ENCODE peak calls at places on chromosomes 7 and 10, in ten cellular contexts. G is islet precursor cell; L is GM12891; A is fibroblast of pulmonary artery; S is stimulated activated CD4-positive, alpha-beta T cell treated with anti-CD3 and anti-CD28 coated beads, TNF-alpha, amount 100 ng/mL, for 24 hours; Q is stimulated activated CD8-positive, alpha-beta memory T cell treated with anti-CD3 and anti-CD28 coated beads, Interleukin-15, amount 100 ng/mL, for 4 hours; V is NCI-H1436; C is hepatocyte; H is NCI-H510A treated with DMSO at 0.1 percent for 48 hours; Z is T-helper 2 cell. M is an unnamed sample.

GRCh38 chr10:124164252-124164651 is 70.9 kb upstream of the CHST15 start:
- DNase-seq in Q (no peak), H (no peak), S (no peak), A (no peak), L (no peak), G (no peak), C (no peak), V (no peak), Z (no peak), M (peak; percentile 38)

GRCh38 chr7:29236649-29237048 is 42.1 kb downstream of the CHN2 start:
- DNase-seq in H (no peak), Q (no peak), S (no peak), L (no peak), A (no peak), V (no peak), G (no peak), C (no peak), Z (no peak), M (no peak)

GRCh38 chr10:75019360-75019759 is 92.1 kb upstream of the SAMD8 start:
- DNase-seq in A (peak; percentile 65), C (no peak), L (no peak), G (no peak), Q (no peak), H (peak; percentile 25), S (no peak), V (peak; percentile 35), Z (no peak), M (peak; percentile 63)

GRCh38 chr10:44006826-44007225 is 358.1 kb upstream of the ZNF32 start:
- DNase-seq in A (peak; percentile 16), L (no peak), Z (no peak), G (peak; percentile 38), Q (no peak), S (no peak), H (no peak), V (no peak), C (no peak), M (no peak)

GRCh38 chr10:103872137-103872933 is 17.0 kb upstream of the SH3PXD2A start:
- DNase-seq in L (no peak), H (no peak), Z (no peak), A (no peak), S (no peak), V (no peak), Q (no peak), C (no peak), G (peak; percentile 77), M (no peak)

GRCh38 chr10:115171392-115171960 is 78.3 kb downstream of the ATRNL1 start:
- DNase-seq in Q (no peak), S (no peak), G (no peak), Z (no peak), A (peak; percentile 19), H (peak; percentile 55), C (peak; percentile 11), V (no peak), L (no peak), M (peak; percentile 19)

GRCh38 chr7:108351715-108352114 is 104.5 kb downstream of the NRCAM start:
- DNase-seq in L (no peak), H (peak; percentile 13), G (peak; percentile 60), A (peak; percentile 50), S (no peak), Q (no peak), C (no peak), Z (no peak), V (peak; percentile 95), M (peak; percentile 15)

GRCh38 chr10:18149401-18149800 is 9.2 kb downstream of the CACNB2 start:
- DNase-seq in G (no peak), L (no peak), A (no peak), V (no peak), Q (no peak), S (no peak), C (no peak), Z (no peak), H (no peak), M (no peak)

GRCh38 chr10:60394444-60394843 is 4.8 kb upstream of the ANK3 start:
- DNase-seq in C (no peak), H (no peak), S (peak; percentile 3), A (no peak), L (no peak), G (no peak), Q (no peak), Z (no peak), V (no peak), M (no peak)

GRCh38 chr10:42960491-42961155 is 116.2 kb upstream of the RET start:
- DNase-seq in Q (no peak), Z (no peak), A (no peak), L (no peak), V (no peak), G (peak; percentile 90), C (peak; percentile 12), H (no peak), S (no peak), M (peak; percentile 36)

GRCh38 chr7:17326378-17326777 is 27.9 kb downstream of the AHR start:
- DNase-seq in Z (no peak), S (no peak), A (no peak), C (no peak), G (no peak), Q (no peak), V (no peak), H (no peak), L (no peak), M (no peak)

GRCh38 chr7:137975223-137975622 is 26.7 kb downstream of the CREB3L2 start:
- DNase-seq in L (peak; percentile 30), Q (no peak), G (peak; percentile 68), A (peak; percentile 52), S (no peak), H (no peak), V (no peak), Z (no peak), C (no peak), M (peak; percentile 82)

GRCh38 chr7:151425670-151426075 is 14.3 kb downstream of the CRYGN start:
- DNase-seq in L (no peak), Z (no peak), A (peak; percentile 80), Q (no peak), V (no peak), H (peak; percentile 26), C (peak; percentile 34), S (no peak), G (no peak), M (peak; percentile 93)

GRCh38 chr10:86413046-86413728 is 46.6 kb upstream of the GRID1 start:
- DNase-seq in A (peak; percentile 33), G (no peak), H (no peak), C (no peak), S (no peak), Z (no peak), V (no peak), Q (no peak), L (no peak), M (peak; percentile 74)

GRCh38 chr10:81838950-81839349 is 36.0 kb upstream of the NRG3 start:
- DNase-seq in A (peak; percentile 6), S (no peak), H (no peak), Z (no peak), V (no peak), C (peak; percentile 12), G (no peak), Q (no peak), L (no peak), M (peak; percentile 13)

GRCh38 chr7:129652914-129653313 is 41.4 kb downstream of the NRF1 start:
- DNase-seq in G (no peak), Q (no peak), A (no peak), Z (no peak), H (no peak), S (no peak), C (no peak), V (no peak), L (no peak), M (no peak)

GRCh38 chr7:64307254-64308018 is 6.3 kb upstream of the ZNF736 start:
- DNase-seq in A (peak; percentile 92), C (no peak), L (peak; percentile 47), Q (peak; percentile 91), S (peak; percentile 90), V (peak; percentile 91), Z (peak; percentile 92), H (peak; percentile 78), G (no peak), M (peak; percentile 82)

GRCh38 chr10:2929457-2929856 is 137.9 kb upstream of the PFKP start:
- DNase-seq in V (no peak), L (no peak), A (no peak), Z (no peak), C (no peak), H (no peak), S (no peak), G (peak; percentile 25), Q (no peak), M (no peak)

GRCh38 chr7:78383096-78383495 is 584.5 kb downstream of the PHTF2 start:
- DNase-seq in H (no peak), L (no peak), V (no peak), S (no peak), Q (no peak), A (no peak), Z (no peak), C (no peak), G (no peak), M (no peak)

GRCh38 chr10:13831711-13832110 is 244.9 kb downstream of the PRPF18 start:
- DNase-seq in C (no peak), G (no peak), Z (no peak), L (peak; percentile 43), S (no peak), V (no peak), A (peak; percentile 39), H (no peak), Q (no peak), M (peak; percentile 42)

GRCh38 chr7:30164567-30164966 is 29.8 kb downstream of the MTURN start:
- DNase-seq in L (no peak), Z (no peak), A (peak; percentile 72), C (peak; percentile 69), Q (no peak), V (peak; percentile 37), G (no peak), S (no peak), H (peak; percentile 77), M (peak; percentile 74)

GRCh38 chr10:16653223-16653622 is 131.5 kb upstream of the C1QL3 start:
- DNase-seq in Z (no peak), C (no peak), Q (no peak), V (no peak), H (no peak), S (no peak), L (no peak), G (no peak), A (peak; percentile 10), M (no peak)

GRCh38 chr7:140478361-140479061 is 794 bp downstream of the MKRN1 start:
- DNase-seq in L (peak; percentile 43), S (peak; percentile 25), C (peak; percentile 67), V (no peak), Q (peak; percentile 10), Z (peak; percentile 20), G (peak; percentile 73), A (peak; percentile 43), H (no peak), M (peak; percentile 52)

GRCh38 chr7:20778063-20778721 is 8.5 kb downstream of the SP8 start:
- DNase-seq in L (no peak), C (peak; percentile 84), Q (no peak), H (peak; percentile 48), G (peak; percentile 88), A (peak; percentile 35), V (no peak), S (no peak), Z (no peak), M (peak; percentile 23)

GRCh38 chr10:6416892-6417512 is 163.1 kb downstream of the PRKCQ start:
- DNase-seq in V (no peak), Q (no peak), L (peak; percentile 14), G (no peak), S (no peak), A (peak; percentile 72), C (peak; percentile 68), Z (no peak), H (no peak), M (peak; percentile 77)

GRCh38 chr7:105224884-105225651 is 163.7 kb downstream of the SRPK2 start:
- DNase-seq in Q (no peak), C (peak; percentile 20), H (peak; percentile 2), V (no peak), S (no peak), G (no peak), A (peak; percentile 89), L (no peak), Z (no peak), M (peak; percentile 87)

GRCh38 chr7:130903358-130903974 is 169.5 kb upstream of the KLF14 start:
- DNase-seq in V (no peak), Q (no peak), G (peak; percentile 47), H (no peak), Z (no peak), C (peak; percentile 52), A (peak; percentile 96), S (no peak), L (no peak), M (peak; percentile 99)